ENCODE peak calls at places on chromosomes 2 and 18, in four cellular contexts. C, Z, F and B are unnamed samples.

GRCh38 chr2:33406622-33407021 is 69.8 kb upstream of the RASGRP3 start:
- DNase-seq in Z (no peak), F (no peak), C (no peak), B (peak)

GRCh38 chr18:36592282-36592681 is 236.5 kb downstream of the TPGS2 start:
- DNase-seq in Z (no peak), F (no peak), C (no peak), B (peak)

GRCh38 chr18:57122906-57123510 is 23.9 kb upstream of the BOD1L2 start:
- DNase-seq in C (no peak), F (no peak), Z (no peak), B (no peak)

GRCh38 chr2:151193576-151193975 is 68.1 kb downstream of the RBM43 start:
- DNase-seq in C (no peak), F (no peak), Z (no peak), B (no peak)

GRCh38 chr18:2909431-2910140 is 62.8 kb downstream of the EMILIN2 start:
- DNase-seq in Z (no peak), F (no peak), C (no peak), B (no peak)

GRCh38 chr2:241215421-241215820 is 26.9 kb downstream of the ANO7 start:
- DNase-seq in F (no peak), Z (no peak), C (no peak), B (no peak)

GRCh38 chr2:114123925-114124324 is 234.0 kb downstream of the ACTR3 start:
- DNase-seq in Z (no peak), C (no peak), F (no peak), B (no peak)

GRCh38 chr2:2333076-2333475 is 2.0 kb upstream of the MYT1L start:
- DNase-seq in Z (no peak), C (no peak), F (no peak), B (no peak)

GRCh38 chr2:30664761-30665358 is 142.4 kb downstream of the CAPN13 start:
- DNase-seq in Z (no peak), F (no peak), C (peak), B (peak)

GRCh38 chr18:78782951-78783563 is 196.6 kb upstream of the SALL3 start:
- DNase-seq in F (no peak), Z (no peak), C (no peak), B (no peak)